ENCODE peak calls at places on chromosomes 5 and 9, in eight cellular contexts. N is stomach; E is activated CD8-positive, alpha-beta T cell treated with anti-CD3 and anti-CD28 coated beads for 36 hours; K is dorsolateral prefrontal cortex; Q is SK-N-SH; B is AG04450; F is AG09319; T is suprapubic skin. Z is an unnamed sample.

GRCh38 chr5:61999371-61999770 is 306.6 kb upstream of the KIF2A start:
- DNase-seq in B (no peak), F (no peak), N (no peak), Q (no peak), T (no peak), E (no peak), K (no peak), Z (no peak)

GRCh38 chr9:88045686-88046085 is 71.4 kb upstream of the CDK20 start:
- DNase-seq in N (no peak), B (no peak), T (no peak), F (no peak), E (no peak), K (no peak), Q (no peak), Z (no peak)

GRCh38 chr9:34010979-34011378 is 37.7 kb downstream of the UBAP2 start:
- DNase-seq in K (no peak), B (no peak), T (no peak), Q (peak), N (no peak), E (peak), F (no peak), Z (no peak)

GRCh38 chr5:90793183-90793582 is 234.6 kb downstream of the ADGRV1 start:
- DNase-seq in B (no peak), Q (no peak), E (no peak), N (no peak), F (no peak), K (no peak), T (no peak), Z (no peak)

GRCh38 chr5:93607367-93608258 is 24.6 kb downstream of the NR2F1 start:
- DNase-seq in N (no peak), Q (peak), T (no peak), B (no peak), E (peak), K (no peak), F (no peak), Z (no peak)

GRCh38 chr9:88725300-88726024 is 190.5 kb downstream of the NXNL2 start:
- DNase-seq in E (no peak), Q (no peak), T (no peak), N (no peak), K (no peak), F (no peak), B (no peak), Z (no peak)

GRCh38 chr5:14406554-14406849 is 175.1 kb upstream of the OTULINL start:
- DNase-seq in K (peak), B (peak), Q (no peak), E (no peak), N (no peak), F (no peak), T (no peak), Z (no peak)

GRCh38 chr9:109986423-109987055 is 206.5 kb downstream of the PALM2AKAP2 start:
- DNase-seq in E (no peak), N (no peak), B (peak), F (peak), T (no peak), K (no peak), Q (no peak), Z (no peak)

GRCh38 chr9:13762209-13762608 is 482.7 kb upstream of the MPDZ start:
- DNase-seq in Q (no peak), B (no peak), F (no peak), K (no peak), E (no peak), N (no peak), T (no peak), Z (no peak)

GRCh38 chr9:106716820-106717219 is 146.1 kb upstream of the ZNF462 start:
- DNase-seq in T (no peak), B (no peak), E (no peak), N (no peak), K (no peak), F (no peak), Q (no peak), Z (no peak)

GRCh38 chr5:77645158-77645994 is 6.9 kb upstream of the OTP start:
- DNase-seq in E (peak), F (no peak), K (no peak), T (no peak), Q (peak), B (no peak), N (peak), Z (peak)

GRCh38 chr5:60540855-60541805 is 158.8 kb downstream of the DEPDC1B start:
- DNase-seq in E (peak), Q (no peak), T (no peak), F (peak), B (no peak), N (no peak), K (peak), Z (peak)

GRCh38 chr9:124503713-124504529 is 3.3 kb downstream of the NR5A1 start:
- DNase-seq in Q (peak), K (no peak), B (no peak), T (no peak), F (no peak), E (no peak), N (no peak), Z (no peak)

GRCh38 chr5:115843444-115844130 is 1.9 kb downstream of the AP3S1 start:
- DNase-seq in F (no peak), Q (no peak), T (no peak), N (no peak), B (no peak), E (no peak), K (no peak), Z (no peak)

GRCh38 chr5:115841382-115842088 is at the start of the genes AP3S1 and ATG12:
- DNase-seq in N (peak), Q (peak), F (peak), E (peak), T (peak), B (peak), K (peak), Z (peak)

GRCh38 chr5:115842952-115843351 is 1.2 kb downstream of the AP3S1 start:
- DNase-seq in B (no peak), N (no peak), K (no peak), Q (no peak), T (no peak), E (no peak), F (no peak), Z (no peak)

GRCh38 chr5:115840825-115841224 is 540 bp downstream of the ATG12 start:
- DNase-seq in T (no peak), F (no peak), Q (peak), N (no peak), E (no peak), K (no peak), B (no peak), Z (no peak)

DNA sequence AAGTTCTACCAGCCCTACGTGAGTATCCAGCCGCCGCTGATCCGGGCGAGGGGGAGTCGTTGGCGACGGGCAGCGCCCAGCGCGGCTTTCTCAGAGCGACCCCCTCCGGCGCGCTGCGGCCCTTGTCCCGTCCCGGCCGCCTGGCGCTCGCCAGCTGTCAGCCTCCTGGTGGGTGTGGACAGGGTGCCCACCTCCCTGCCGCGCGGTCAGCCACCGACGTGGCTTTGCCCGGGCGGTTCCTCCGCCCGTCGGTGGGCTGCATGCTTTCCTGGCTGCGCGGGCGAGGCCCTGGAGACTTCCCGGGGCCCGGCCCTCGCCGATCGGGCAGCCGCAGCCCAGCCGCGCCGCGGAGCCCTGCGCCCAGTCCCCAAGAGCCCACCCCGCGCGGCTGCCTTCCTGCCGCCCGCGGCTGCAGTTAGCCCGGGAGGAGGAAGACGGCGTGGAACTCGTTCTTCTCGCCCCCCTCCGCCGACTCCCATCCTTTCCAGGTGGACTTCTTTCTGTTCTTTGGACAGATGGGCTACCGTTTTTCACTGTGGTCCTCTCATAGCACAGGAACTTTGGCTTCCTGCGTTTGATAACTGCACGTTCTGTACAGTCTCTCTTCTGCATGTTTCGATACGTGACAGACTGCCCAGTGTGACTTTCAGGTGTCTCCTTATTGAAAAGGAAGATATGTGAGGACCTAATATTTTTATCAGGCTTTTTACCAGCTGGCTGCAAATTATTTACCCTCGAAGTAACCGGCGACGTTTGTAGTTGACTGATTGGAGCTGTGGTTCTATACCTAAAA is 550 bp downstream of the AP3S1 start:
- DNase-seq in B (no peak), N (no peak), F (no peak), K (no peak), T (no peak), E (peak), Q (peak), Z (peak)
- TF ChIP-seq CTCF in B (no peak), N (no peak), F (no peak), K (peak), T (no peak), E (no peak), Q (peak), Z (peak)

DNA sequence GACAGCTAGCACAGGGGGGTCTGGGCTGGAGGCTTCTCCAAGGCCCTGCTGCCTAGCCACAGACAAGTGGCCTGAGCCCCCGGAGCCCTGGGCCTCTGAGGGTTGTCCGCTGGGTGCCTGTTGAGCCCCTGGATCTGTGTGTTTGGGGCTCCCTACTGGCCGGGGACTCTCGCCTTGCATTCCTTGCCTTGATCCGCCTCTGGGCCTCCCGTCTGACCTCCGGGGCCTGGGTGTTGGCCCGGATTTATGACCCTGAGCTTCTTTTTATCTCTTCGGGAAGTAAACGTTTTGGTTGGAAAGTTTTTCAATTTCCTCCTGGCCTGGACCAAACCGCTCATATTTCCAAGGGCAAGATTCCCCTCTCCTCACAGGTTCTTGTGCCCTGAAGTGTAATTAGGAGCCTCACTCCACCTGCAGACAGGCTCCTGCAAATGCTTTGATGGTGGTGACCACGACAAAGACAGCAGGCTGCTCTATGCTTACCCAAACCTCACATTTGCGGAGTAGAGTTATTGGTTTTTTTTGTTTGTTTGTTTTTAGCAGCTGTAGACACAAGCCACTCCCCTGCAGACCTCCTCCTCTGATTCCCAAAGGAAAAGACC is 69.2 kb upstream of the EGFLAM start:
- DNase-seq in E (no peak), K (no peak), T (no peak), B (no peak), N (no peak), F (no peak), Q (no peak), Z (no peak)
- TF ChIP-seq CTCF in E (no peak), K (no peak), T (no peak), B (no peak), N (no peak), F (no peak), Q (no peak), Z (no peak)

GRCh38 chr9:74336161-74336560 is 161.0 kb upstream of the RORB start:
- DNase-seq in F (no peak), K (no peak), B (no peak), E (no peak), N (no peak), T (no peak), Q (no peak), Z (no peak)
- TF ChIP-seq CTCF in F (no peak), K (no peak), B (no peak), E (no peak), N (no peak), T (no peak), Q (no peak), Z (no peak)

DNA sequence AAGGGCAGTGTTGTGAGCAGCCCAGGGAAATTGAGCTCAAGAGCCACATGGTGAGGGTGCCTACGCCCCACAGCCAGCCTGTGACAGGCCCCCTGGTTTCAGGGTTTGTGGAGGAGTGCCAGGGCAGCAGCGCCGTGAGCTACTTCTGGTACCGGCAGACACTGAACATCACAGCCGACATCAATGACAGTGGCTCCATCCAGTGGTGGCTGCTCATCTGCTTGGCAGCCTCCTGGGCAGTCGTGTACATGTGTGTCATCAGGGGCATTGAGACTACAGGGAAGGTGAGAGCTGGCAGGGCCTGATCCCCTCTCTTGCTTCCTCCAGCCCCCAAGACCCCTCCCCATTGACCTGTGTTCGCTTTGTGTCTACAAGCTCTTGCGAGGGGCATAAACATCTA is 10.2 kb downstream of the SLC6A18 start:
- DNase-seq in T (no peak), N (no peak), B (no peak), E (no peak), Q (no peak), F (no peak), K (no peak), Z (no peak)
- TF ChIP-seq CTCF in T (no peak), N (no peak), B (no peak), E (no peak), Q (no peak), F (no peak), K (no peak), Z (no peak)

GRCh38 chr9:73685786-73686185 is 534.1 kb downstream of the ANXA1 start:
- DNase-seq in Q (no peak), T (no peak), N (no peak), B (no peak), K (no peak), E (no peak), F (no peak), Z (no peak)

GRCh38 chr9:73684601-73685000 is 532.9 kb downstream of the ANXA1 start:
- DNase-seq in K (no peak), B (no peak), F (no peak), E (no peak), T (no peak), N (no peak), Q (no peak), Z (no peak)

GRCh38 chr9:73689091-73689870 is 537.6 kb downstream of the ANXA1 start:
- DNase-seq in K (no peak), F (no peak), N (no peak), B (no peak), T (no peak), E (no peak), Q (no peak), Z (no peak)

GRCh38 chr9:73680831-73681230 is 529.2 kb downstream of the ANXA1 start:
- DNase-seq in N (no peak), K (no peak), Q (no peak), B (no peak), E (no peak), F (no peak), T (no peak), Z (no peak)

DNA sequence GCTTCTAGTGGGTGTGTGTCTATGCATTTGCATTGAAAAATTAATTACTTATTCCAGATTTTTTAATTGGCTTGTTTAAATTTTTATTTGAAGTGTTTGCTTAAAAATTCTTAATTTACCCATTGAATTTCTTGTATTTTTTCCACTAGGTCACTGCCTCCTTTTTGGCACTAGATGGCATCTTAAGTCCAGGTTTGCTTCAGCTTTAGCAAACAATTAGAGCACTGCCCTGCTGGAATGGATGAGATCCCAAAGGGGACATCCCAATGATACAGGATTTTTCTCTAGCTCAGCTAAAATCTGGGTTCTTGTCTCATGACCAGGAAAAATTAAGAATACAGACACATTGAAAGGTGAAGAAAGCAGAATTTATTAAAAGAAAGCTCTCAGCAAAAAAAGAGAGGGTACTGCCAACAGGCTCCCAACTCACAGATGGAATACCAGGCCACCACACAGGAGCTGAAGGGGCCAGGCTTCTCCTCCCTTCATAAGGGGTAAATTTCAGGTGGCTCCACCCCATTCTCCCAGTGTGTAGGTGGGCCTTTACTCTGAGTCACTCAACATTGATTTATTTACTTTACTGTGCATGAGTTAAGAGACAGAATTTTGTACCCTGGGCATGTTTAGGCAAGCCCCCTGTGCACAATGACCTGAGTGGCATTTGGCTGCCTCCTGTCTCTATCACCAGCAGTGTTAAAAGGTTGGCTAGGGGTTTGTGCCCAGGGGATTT is 532.4 kb downstream of the ANXA1 start:
- DNase-seq in E (no peak), T (no peak), F (peak), Q (peak), B (no peak), K (no peak), N (no peak), Z (no peak)
- TF ChIP-seq CTCF in E (peak), T (no peak), F (peak), Q (peak), B (no peak), K (peak), N (no peak), Z (peak)

GRCh38 chr5:115363879-115364278 is 67.4 kb upstream of the CCDC112 start:
- DNase-seq in B (no peak), E (no peak), N (no peak), K (no peak), T (no peak), Q (no peak), F (no peak), Z (no peak)
- TF ChIP-seq CTCF in B (no peak), E (no peak), N (no peak), K (no peak), T (no peak), Q (no peak), F (no peak), Z (no peak)

GRCh38 chr5:32734822-32735378 is 23.8 kb downstream of the NPR3 start:
- DNase-seq in Q (no peak), F (no peak), N (no peak), T (no peak), K (no peak), B (no peak), E (no peak), Z (no peak)
- TF ChIP-seq CTCF in Q (peak), F (no peak), N (no peak), T (no peak), K (no peak), B (no peak), E (no peak), Z (no peak)